ENCODE peak calls at places on chromosomes 5 and 9, in ten cellular contexts. N, R, X, V, D, T, J, F, K and O are unnamed samples.

GRCh38 chr9:77038281-77039036 is 19.0 kb downstream of the FOXB2 start:
- DNase-seq in N (no peak), R (no peak), X (no peak), V (no peak), D (no peak), T (no peak), J (no peak), F (no peak), K (no peak), O (no peak)

GRCh38 chr9:91734371-91734981 is 215.6 kb downstream of the ROR2 start:
- DNase-seq in N (peak; percentile 58), R (peak; percentile 44), X (peak; percentile 80), V (peak; percentile 44), D (peak; percentile 20), T (peak; percentile 49), J (peak; percentile 42), F (peak; percentile 47), K (peak; percentile 59), O (no peak)

GRCh38 chr9:82299870-82300269 is 311.3 kb downstream of the SPATA31D1 start:
- DNase-seq in N (no peak), R (no peak), X (no peak), V (no peak), D (no peak), T (no peak), J (no peak), F (no peak), K (no peak), O (no peak)

GRCh38 chr5:55934117-55934613 is 60.6 kb downstream of the IL6ST start:
- DNase-seq in N (no peak), R (peak; percentile 45), X (peak; percentile 50), V (no peak), D (no peak), T (no peak), J (no peak), F (no peak), K (no peak), O (no peak)

GRCh38 chr5:176530983-176531901 is 6.0 kb downstream of the RNF44 start:
- DNase-seq in N (no peak), R (no peak), X (no peak), V (no peak), D (no peak), T (no peak), J (no peak), F (peak; percentile 26), K (peak; percentile 55), O (peak; percentile 67)

GRCh38 chr5:7850533-7851239 is at the start of gene CFAP90:
- DNase-seq in N (no peak), R (peak; percentile 53), X (peak; percentile 62), V (no peak), D (peak; percentile 73), T (peak; percentile 34), J (no peak), F (no peak), K (peak; percentile 34), O (no peak)

GRCh38 chr5:57435701-57436134 is 46.9 kb downstream of the ACTBL2 start:
- DNase-seq in N (no peak), R (peak; percentile 88), X (peak; percentile 59), V (no peak), D (no peak), T (no peak), J (peak; percentile 73), F (no peak), K (peak; percentile 78), O (no peak)

GRCh38 chr9:5442400-5443011 is 4.8 kb upstream of the PLGRKT start:
- DNase-seq in N (no peak), R (peak; percentile 76), X (peak; percentile 46), V (no peak), D (peak; percentile 28), T (no peak), J (no peak), F (peak; percentile 55), K (peak; percentile 65), O (peak; percentile 41)

GRCh38 chr5:160357861-160358411 is 12.5 kb downstream of the C1QTNF2 start:
- DNase-seq in N (no peak), R (no peak), X (no peak), V (no peak), D (no peak), T (no peak), J (no peak), F (no peak), K (no peak), O (no peak)

GRCh38 chr5:163916376-163916775 is 411.0 kb downstream of the MAT2B start:
- DNase-seq in N (peak; percentile 7), R (no peak), X (no peak), V (no peak), D (no peak), T (no peak), J (no peak), F (no peak), K (no peak), O (no peak)

GRCh38 chr5:10913846-10914245 is 152.8 kb upstream of the DAP start:
- DNase-seq in N (no peak), R (peak; percentile 57), X (no peak), V (no peak), D (no peak), T (no peak), J (no peak), F (peak; percentile 6), K (peak; percentile 96), O (no peak)

GRCh38 chr5:91383956-91384300 is 811 bp upstream of the ARRDC3 start:
- DNase-seq in N (no peak), R (peak; percentile 44), X (no peak), V (no peak), D (no peak), T (no peak), J (no peak), F (no peak), K (peak; percentile 20), O (no peak)

GRCh38 chr9:15161744-15162143 is 145.3 kb downstream of the TTC39B start:
- DNase-seq in N (no peak), R (no peak), X (no peak), V (no peak), D (no peak), T (no peak), J (no peak), F (no peak), K (no peak), O (no peak)

GRCh38 chr5:60972225-60972624 is 27.2 kb downstream of the NDUFAF2 start:
- DNase-seq in N (no peak), R (peak; percentile 63), X (no peak), V (no peak), D (no peak), T (no peak), J (no peak), F (no peak), K (no peak), O (no peak)

GRCh38 chr5:113293613-113294340 is 141.0 kb downstream of the TSSK1B start:
- DNase-seq in N (no peak), R (peak; percentile 42), X (no peak), V (no peak), D (no peak), T (no peak), J (no peak), F (no peak), K (peak; percentile 26), O (no peak)